ENCODE peak calls at places on chromosomes 12 and 14, in nine cellular contexts. One of them, this sample, is unnamed.

GRCh38 chr12:111769599-111769998 is 2.9 kb downstream of the ALDH2 start:
- DNase-seq in G401: no peak
- DNase-seq in IMR-90: no peak
- DNase-seq in stromal cell of bone marrow: no peak
- DNase-seq in T-helper 9 cell: no peak
- DNase-seq in T-helper 2 cell: no peak
- DNase-seq in stimulated activated CD8-positive, alpha-beta memory T cell treated with anti-CD3 and anti-CD28 coated beads, Interleukin-4, amount 100 ng/mL, for 1 hour: no peak
- DNase-seq in lower lobe of right lung: no peak
- DNase-seq in aorta: no peak
- DNase-seq in this sample: no peak

GRCh38 chr14:92993302-92993701 is 70.4 kb downstream of the CHGA start:
- DNase-seq in G401: no peak
- DNase-seq in IMR-90: no peak
- DNase-seq in stromal cell of bone marrow: no peak
- DNase-seq in T-helper 9 cell: no peak
- DNase-seq in T-helper 2 cell: no peak
- DNase-seq in stimulated activated CD8-positive, alpha-beta memory T cell treated with anti-CD3 and anti-CD28 coated beads, Interleukin-4, amount 100 ng/mL, for 1 hour: no peak
- DNase-seq in lower lobe of right lung: peak; percentile 69
- DNase-seq in aorta: no peak
- DNase-seq in this sample: no peak

GRCh38 chr14:105912641-105913180 is 386.3 kb downstream of the TMEM121 start:
- DNase-seq in G401: no peak
- DNase-seq in IMR-90: no peak
- DNase-seq in stromal cell of bone marrow: no peak
- DNase-seq in T-helper 9 cell: no peak
- DNase-seq in T-helper 2 cell: no peak
- DNase-seq in stimulated activated CD8-positive, alpha-beta memory T cell treated with anti-CD3 and anti-CD28 coated beads, Interleukin-4, amount 100 ng/mL, for 1 hour: no peak
- DNase-seq in lower lobe of right lung: peak; percentile 14
- DNase-seq in aorta: peak; percentile 37
- DNase-seq in this sample: no peak

GRCh38 chr12:46461459-46461858 is 88.9 kb upstream of the SLC38A2 start:
- DNase-seq in G401: no peak
- DNase-seq in IMR-90: no peak
- DNase-seq in stromal cell of bone marrow: no peak
- DNase-seq in T-helper 9 cell: no peak
- DNase-seq in T-helper 2 cell: no peak
- DNase-seq in stimulated activated CD8-positive, alpha-beta memory T cell treated with anti-CD3 and anti-CD28 coated beads, Interleukin-4, amount 100 ng/mL, for 1 hour: no peak
- DNase-seq in lower lobe of right lung: no peak
- DNase-seq in aorta: no peak
- DNase-seq in this sample: no peak

GRCh38 chr12:123998960-123999359 is 25.9 kb downstream of the ZNF664 start:
- DNase-seq in G401: no peak
- DNase-seq in IMR-90: peak; percentile 80
- DNase-seq in stromal cell of bone marrow: no peak
- DNase-seq in T-helper 9 cell: no peak
- DNase-seq in T-helper 2 cell: no peak
- DNase-seq in stimulated activated CD8-positive, alpha-beta memory T cell treated with anti-CD3 and anti-CD28 coated beads, Interleukin-4, amount 100 ng/mL, for 1 hour: no peak
- DNase-seq in lower lobe of right lung: no peak
- DNase-seq in aorta: no peak
- DNase-seq in this sample: no peak

GRCh38 chr12:55698241-55698955 is 9.3 kb downstream of the ITGA7 start:
- DNase-seq in G401: no peak
- DNase-seq in IMR-90: no peak
- DNase-seq in stromal cell of bone marrow: no peak
- DNase-seq in T-helper 9 cell: no peak
- DNase-seq in T-helper 2 cell: no peak
- DNase-seq in stimulated activated CD8-positive, alpha-beta memory T cell treated with anti-CD3 and anti-CD28 coated beads, Interleukin-4, amount 100 ng/mL, for 1 hour: no peak
- DNase-seq in lower lobe of right lung: peak; percentile 32
- DNase-seq in aorta: peak; percentile 70
- DNase-seq in this sample: no peak

GRCh38 chr12:55681142-55682077 is 26.3 kb downstream of the ITGA7 start:
- DNase-seq in G401: peak; percentile 11
- DNase-seq in IMR-90: peak; percentile 51
- DNase-seq in stromal cell of bone marrow: peak; percentile 28
- DNase-seq in T-helper 9 cell: no peak
- DNase-seq in T-helper 2 cell: no peak
- DNase-seq in stimulated activated CD8-positive, alpha-beta memory T cell treated with anti-CD3 and anti-CD28 coated beads, Interleukin-4, amount 100 ng/mL, for 1 hour: no peak
- DNase-seq in lower lobe of right lung: peak; percentile 73
- DNase-seq in aorta: peak; percentile 84
- DNase-seq in this sample: peak; percentile 13

GRCh38 chr12:46303039-46303666 is 34.3 kb upstream of the SLC38A1 start:
- DNase-seq in G401: peak; percentile 14
- DNase-seq in IMR-90: peak; percentile 33
- DNase-seq in stromal cell of bone marrow: no peak
- DNase-seq in T-helper 9 cell: peak; percentile 35
- DNase-seq in T-helper 2 cell: peak; percentile 34
- DNase-seq in stimulated activated CD8-positive, alpha-beta memory T cell treated with anti-CD3 and anti-CD28 coated beads, Interleukin-4, amount 100 ng/mL, for 1 hour: no peak
- DNase-seq in lower lobe of right lung: no peak
- DNase-seq in aorta: no peak
- DNase-seq in this sample: no peak

GRCh38 chr14:72513994-72514659 is 379.8 kb downstream of the DPF3 start:
- DNase-seq in G401: peak; percentile 76
- DNase-seq in IMR-90: peak; percentile 73
- DNase-seq in stromal cell of bone marrow: peak; percentile 28
- DNase-seq in T-helper 9 cell: no peak
- DNase-seq in T-helper 2 cell: no peak
- DNase-seq in stimulated activated CD8-positive, alpha-beta memory T cell treated with anti-CD3 and anti-CD28 coated beads, Interleukin-4, amount 100 ng/mL, for 1 hour: no peak
- DNase-seq in lower lobe of right lung: no peak
- DNase-seq in aorta: no peak
- DNase-seq in this sample: no peak

GRCh38 chr14:30210630-30211029 is 283.0 kb upstream of the PRKD1 start:
- DNase-seq in G401: no peak
- DNase-seq in IMR-90: peak; percentile 62
- DNase-seq in stromal cell of bone marrow: no peak
- DNase-seq in T-helper 9 cell: no peak
- DNase-seq in T-helper 2 cell: no peak
- DNase-seq in stimulated activated CD8-positive, alpha-beta memory T cell treated with anti-CD3 and anti-CD28 coated beads, Interleukin-4, amount 100 ng/mL, for 1 hour: no peak
- DNase-seq in lower lobe of right lung: no peak
- DNase-seq in aorta: no peak
- DNase-seq in this sample: no peak

GRCh38 chr14:35747379-35747778 is 61.7 kb downstream of the RALGAPA1 start:
- DNase-seq in G401: no peak
- DNase-seq in IMR-90: peak; percentile 61
- DNase-seq in stromal cell of bone marrow: no peak
- DNase-seq in T-helper 9 cell: no peak
- DNase-seq in T-helper 2 cell: no peak
- DNase-seq in stimulated activated CD8-positive, alpha-beta memory T cell treated with anti-CD3 and anti-CD28 coated beads, Interleukin-4, amount 100 ng/mL, for 1 hour: no peak
- DNase-seq in lower lobe of right lung: no peak
- DNase-seq in aorta: no peak
- DNase-seq in this sample: no peak

GRCh38 chr14:51507556-51508511 is 143.9 kb upstream of the FRMD6 start:
- DNase-seq in G401: peak; percentile 46
- DNase-seq in IMR-90: peak; percentile 28
- DNase-seq in stromal cell of bone marrow: peak; percentile 64
- DNase-seq in T-helper 9 cell: no peak
- DNase-seq in T-helper 2 cell: no peak
- DNase-seq in stimulated activated CD8-positive, alpha-beta memory T cell treated with anti-CD3 and anti-CD28 coated beads, Interleukin-4, amount 100 ng/mL, for 1 hour: no peak
- DNase-seq in lower lobe of right lung: no peak
- DNase-seq in aorta: peak; percentile 82
- DNase-seq in this sample: no peak

GRCh38 chr12:28033538-28033915 is 61.0 kb upstream of the PTHLH start:
- DNase-seq in G401: no peak
- DNase-seq in IMR-90: peak; percentile 74
- DNase-seq in stromal cell of bone marrow: peak; percentile 38
- DNase-seq in T-helper 9 cell: no peak
- DNase-seq in T-helper 2 cell: no peak
- DNase-seq in stimulated activated CD8-positive, alpha-beta memory T cell treated with anti-CD3 and anti-CD28 coated beads, Interleukin-4, amount 100 ng/mL, for 1 hour: no peak
- DNase-seq in lower lobe of right lung: no peak
- DNase-seq in aorta: no peak
- DNase-seq in this sample: no peak

GRCh38 chr12:34395056-34396005 is 373.0 kb downstream of the ALG10 start:
- DNase-seq in G401: no peak
- DNase-seq in IMR-90: no peak
- DNase-seq in stromal cell of bone marrow: no peak
- DNase-seq in T-helper 9 cell: no peak
- DNase-seq in T-helper 2 cell: no peak
- DNase-seq in stimulated activated CD8-positive, alpha-beta memory T cell treated with anti-CD3 and anti-CD28 coated beads, Interleukin-4, amount 100 ng/mL, for 1 hour: no peak
- DNase-seq in lower lobe of right lung: peak; percentile 23
- DNase-seq in aorta: peak; percentile 38
- DNase-seq in this sample: no peak

GRCh38 chr14:104361921-104362681 is 217.5 kb upstream of the C14orf180 start:
- DNase-seq in G401: no peak
- DNase-seq in IMR-90: no peak
- DNase-seq in stromal cell of bone marrow: no peak
- DNase-seq in T-helper 9 cell: no peak
- DNase-seq in T-helper 2 cell: no peak
- DNase-seq in stimulated activated CD8-positive, alpha-beta memory T cell treated with anti-CD3 and anti-CD28 coated beads, Interleukin-4, amount 100 ng/mL, for 1 hour: no peak
- DNase-seq in lower lobe of right lung: peak; percentile 32
- DNase-seq in aorta: peak; percentile 62
- DNase-seq in this sample: no peak

GRCh38 chr12:74626397-74626796 is 88.8 kb downstream of the ATXN7L3B start:
- DNase-seq in G401: no peak
- DNase-seq in IMR-90: no peak
- DNase-seq in stromal cell of bone marrow: no peak
- DNase-seq in T-helper 9 cell: no peak
- DNase-seq in T-helper 2 cell: no peak
- DNase-seq in stimulated activated CD8-positive, alpha-beta memory T cell treated with anti-CD3 and anti-CD28 coated beads, Interleukin-4, amount 100 ng/mL, for 1 hour: no peak
- DNase-seq in lower lobe of right lung: no peak
- DNase-seq in aorta: no peak
- DNase-seq in this sample: no peak

GRCh38 chr12:6384499-6385436 is 806 bp downstream of the LTBR start:
- DNase-seq in G401: no peak
- DNase-seq in IMR-90: no peak
- DNase-seq in stromal cell of bone marrow: no peak
- DNase-seq in T-helper 9 cell: no peak
- DNase-seq in T-helper 2 cell: no peak
- DNase-seq in stimulated activated CD8-positive, alpha-beta memory T cell treated with anti-CD3 and anti-CD28 coated beads, Interleukin-4, amount 100 ng/mL, for 1 hour: no peak
- DNase-seq in lower lobe of right lung: no peak
- DNase-seq in aorta: peak; percentile 74
- DNase-seq in this sample: no peak

GRCh38 chr12:121590476-121591143 is 9.8 kb upstream of the KDM2B start:
- DNase-seq in G401: no peak
- DNase-seq in IMR-90: peak; percentile 69
- DNase-seq in stromal cell of bone marrow: peak; percentile 70
- DNase-seq in T-helper 9 cell: peak; percentile 44
- DNase-seq in T-helper 2 cell: peak; percentile 82
- DNase-seq in stimulated activated CD8-positive, alpha-beta memory T cell treated with anti-CD3 and anti-CD28 coated beads, Interleukin-4, amount 100 ng/mL, for 1 hour: no peak
- DNase-seq in lower lobe of right lung: no peak
- DNase-seq in aorta: no peak
- DNase-seq in this sample: no peak

GRCh38 chr12:99087278-99087677 is 442.2 kb downstream of the APAF1 start:
- DNase-seq in G401: peak; percentile 69
- DNase-seq in IMR-90: no peak
- DNase-seq in stromal cell of bone marrow: no peak
- DNase-seq in T-helper 9 cell: no peak
- DNase-seq in T-helper 2 cell: no peak
- DNase-seq in stimulated activated CD8-positive, alpha-beta memory T cell treated with anti-CD3 and anti-CD28 coated beads, Interleukin-4, amount 100 ng/mL, for 1 hour: no peak
- DNase-seq in lower lobe of right lung: no peak
- DNase-seq in aorta: no peak
- DNase-seq in this sample: no peak

GRCh38 chr12:103865151-103865730 is 24.2 kb upstream of the NT5DC3 start:
- DNase-seq in G401: no peak
- DNase-seq in IMR-90: no peak
- DNase-seq in stromal cell of bone marrow: no peak
- DNase-seq in T-helper 9 cell: no peak
- DNase-seq in T-helper 2 cell: no peak
- DNase-seq in stimulated activated CD8-positive, alpha-beta memory T cell treated with anti-CD3 and anti-CD28 coated beads, Interleukin-4, amount 100 ng/mL, for 1 hour: no peak
- DNase-seq in lower lobe of right lung: no peak
- DNase-seq in aorta: no peak
- DNase-seq in this sample: no peak

GRCh38 chr12:105659355-105660075 is 329.0 kb downstream of the C12orf75 start:
- DNase-seq in G401: no peak
- DNase-seq in IMR-90: no peak
- DNase-seq in stromal cell of bone marrow: no peak
- DNase-seq in T-helper 9 cell: no peak
- DNase-seq in T-helper 2 cell: no peak
- DNase-seq in stimulated activated CD8-positive, alpha-beta memory T cell treated with anti-CD3 and anti-CD28 coated beads, Interleukin-4, amount 100 ng/mL, for 1 hour: no peak
- DNase-seq in lower lobe of right lung: no peak
- DNase-seq in aorta: no peak
- DNase-seq in this sample: no peak

GRCh38 chr14:64772394-64772950 is 68.2 kb downstream of the PLEKHG3 start:
- DNase-seq in G401: no peak
- DNase-seq in IMR-90: no peak
- DNase-seq in stromal cell of bone marrow: no peak
- DNase-seq in T-helper 9 cell: no peak
- DNase-seq in T-helper 2 cell: no peak
- DNase-seq in stimulated activated CD8-positive, alpha-beta memory T cell treated with anti-CD3 and anti-CD28 coated beads, Interleukin-4, amount 100 ng/mL, for 1 hour: no peak
- DNase-seq in lower lobe of right lung: no peak
- DNase-seq in aorta: peak; percentile 49
- DNase-seq in this sample: no peak

GRCh38 chr12:51171884-51172514 is 936 bp downstream of the TFCP2 start:
- DNase-seq in G401: peak; percentile 54
- DNase-seq in IMR-90: peak; percentile 48
- DNase-seq in stromal cell of bone marrow: no peak
- DNase-seq in T-helper 9 cell: no peak
- DNase-seq in T-helper 2 cell: no peak
- DNase-seq in stimulated activated CD8-positive, alpha-beta memory T cell treated with anti-CD3 and anti-CD28 coated beads, Interleukin-4, amount 100 ng/mL, for 1 hour: no peak
- DNase-seq in lower lobe of right lung: no peak
- DNase-seq in aorta: no peak
- DNase-seq in this sample: no peak

GRCh38 chr12:124898200-124898950 is 16.1 kb downstream of the UBC start:
- DNase-seq in G401: peak; percentile 90
- DNase-seq in IMR-90: no peak
- DNase-seq in stromal cell of bone marrow: no peak
- DNase-seq in T-helper 9 cell: peak; percentile 46
- DNase-seq in T-helper 2 cell: peak; percentile 51
- DNase-seq in stimulated activated CD8-positive, alpha-beta memory T cell treated with anti-CD3 and anti-CD28 coated beads, Interleukin-4, amount 100 ng/mL, for 1 hour: no peak
- DNase-seq in lower lobe of right lung: peak; percentile 71
- DNase-seq in aorta: no peak
- DNase-seq in this sample: no peak

GRCh38 chr12:101925352-101925751 is 48.0 kb downstream of the DRAM1 start:
- DNase-seq in G401: no peak
- DNase-seq in IMR-90: peak; percentile 99
- DNase-seq in stromal cell of bone marrow: peak; percentile 97
- DNase-seq in T-helper 9 cell: no peak
- DNase-seq in T-helper 2 cell: no peak
- DNase-seq in stimulated activated CD8-positive, alpha-beta memory T cell treated with anti-CD3 and anti-CD28 coated beads, Interleukin-4, amount 100 ng/mL, for 1 hour: no peak
- DNase-seq in lower lobe of right lung: peak; percentile 54
- DNase-seq in aorta: no peak
- DNase-seq in this sample: peak; percentile 99

GRCh38 chr14:104363891-104364760 is 215.4 kb upstream of the C14orf180 start:
- DNase-seq in G401: no peak
- DNase-seq in IMR-90: no peak
- DNase-seq in stromal cell of bone marrow: no peak
- DNase-seq in T-helper 9 cell: no peak
- DNase-seq in T-helper 2 cell: no peak
- DNase-seq in stimulated activated CD8-positive, alpha-beta memory T cell treated with anti-CD3 and anti-CD28 coated beads, Interleukin-4, amount 100 ng/mL, for 1 hour: no peak
- DNase-seq in lower lobe of right lung: peak; percentile 24
- DNase-seq in aorta: peak; percentile 45
- DNase-seq in this sample: no peak

GRCh38 chr14:68683326-68683725 is 109.5 kb downstream of the ZFP36L1 start:
- DNase-seq in G401: no peak
- DNase-seq in IMR-90: peak; percentile 24
- DNase-seq in stromal cell of bone marrow: no peak
- DNase-seq in T-helper 9 cell: no peak
- DNase-seq in T-helper 2 cell: no peak
- DNase-seq in stimulated activated CD8-positive, alpha-beta memory T cell treated with anti-CD3 and anti-CD28 coated beads, Interleukin-4, amount 100 ng/mL, for 1 hour: no peak
- DNase-seq in lower lobe of right lung: no peak
- DNase-seq in aorta: no peak
- DNase-seq in this sample: no peak

GRCh38 chr12:50186667-50187066 is 19.5 kb upstream of the CERS5 start:
- DNase-seq in G401: no peak
- DNase-seq in IMR-90: peak; percentile 54
- DNase-seq in stromal cell of bone marrow: peak; percentile 49
- DNase-seq in T-helper 9 cell: no peak
- DNase-seq in T-helper 2 cell: no peak
- DNase-seq in stimulated activated CD8-positive, alpha-beta memory T cell treated with anti-CD3 and anti-CD28 coated beads, Interleukin-4, amount 100 ng/mL, for 1 hour: no peak
- DNase-seq in lower lobe of right lung: no peak
- DNase-seq in aorta: no peak
- DNase-seq in this sample: no peak

GRCh38 chr12:52632656-52633055 is 14.3 kb upstream of the KRT73 start:
- DNase-seq in G401: no peak
- DNase-seq in IMR-90: no peak
- DNase-seq in stromal cell of bone marrow: no peak
- DNase-seq in T-helper 9 cell: no peak
- DNase-seq in T-helper 2 cell: no peak
- DNase-seq in stimulated activated CD8-positive, alpha-beta memory T cell treated with anti-CD3 and anti-CD28 coated beads, Interleukin-4, amount 100 ng/mL, for 1 hour: no peak
- DNase-seq in lower lobe of right lung: no peak
- DNase-seq in aorta: no peak
- DNase-seq in this sample: no peak

GRCh38 chr14:99744199-99744872 is 48.9 kb upstream of the EML1 start:
- DNase-seq in G401: no peak
- DNase-seq in IMR-90: peak; percentile 67
- DNase-seq in stromal cell of bone marrow: no peak
- DNase-seq in T-helper 9 cell: no peak
- DNase-seq in T-helper 2 cell: no peak
- DNase-seq in stimulated activated CD8-positive, alpha-beta memory T cell treated with anti-CD3 and anti-CD28 coated beads, Interleukin-4, amount 100 ng/mL, for 1 hour: no peak
- DNase-seq in lower lobe of right lung: no peak
- DNase-seq in aorta: no peak
- DNase-seq in this sample: no peak

GRCh38 chr14:84403585-84403984 is 1126.4 kb upstream of the FLRT2 start:
- DNase-seq in G401: no peak
- DNase-seq in IMR-90: no peak
- DNase-seq in stromal cell of bone marrow: no peak
- DNase-seq in T-helper 9 cell: no peak
- DNase-seq in T-helper 2 cell: no peak
- DNase-seq in stimulated activated CD8-positive, alpha-beta memory T cell treated with anti-CD3 and anti-CD28 coated beads, Interleukin-4, amount 100 ng/mL, for 1 hour: no peak
- DNase-seq in lower lobe of right lung: no peak
- DNase-seq in aorta: no peak
- DNase-seq in this sample: no peak

This sample was measured in non-pigmented ciliary epithelial cell.